ENCODE peak calls at places on chromosomes 3 and 15, in four cellular contexts. Q is body of pancreas, Y is adrenal gland, W is breast epithelium. V is an unnamed sample.

GRCh38 chr3:143119009-143119914 is at the start of gene CHST2:
- DNase-seq in Q (peak; percentile 43), Y (peak; percentile 64), W (no peak), V (peak; percentile 65)

GRCh38 chr3:123071146-123071545 is 4.3 kb downstream of the PDIA5 start:
- DNase-seq in Q (no peak), Y (peak; percentile 73), W (no peak), V (no peak)

GRCh38 chr15:36271048-36271447 is 308.4 kb upstream of the CDIN1 start:
- DNase-seq in Q (no peak), Y (no peak), W (no peak), V (no peak)

GRCh38 chr3:37477275-37477674 is 302.9 kb upstream of the LRRFIP2 start:
- DNase-seq in Q (no peak), Y (no peak), W (no peak), V (no peak)

GRCh38 chr15:78012643-78013077 is 64.9 kb downstream of the TBC1D2B start:
- DNase-seq in Q (peak; percentile 98), Y (peak; percentile 79), W (no peak), V (peak; percentile 79)

GRCh38 chr15:38670142-38671002 is 105.8 kb upstream of the RASGRP1 start:
- DNase-seq in Q (peak; percentile 22), Y (no peak), W (no peak), V (peak; percentile 25)

GRCh38 chr3:104286645-104287044 is 1080.1 kb upstream of the ALCAM start:
- DNase-seq in Q (no peak), Y (no peak), W (no peak), V (no peak)

GRCh38 chr3:99648091-99648490 is 9.7 kb downstream of the COL8A1 start:
- DNase-seq in Q (no peak), Y (no peak), W (no peak), V (peak; percentile 29)

GRCh38 chr3:52777127-52777958 is at the start of gene ITIH1:
- DNase-seq in Q (no peak), Y (peak; percentile 30), W (no peak), V (no peak)

GRCh38 chr15:39579487-39580116 is 1.3 kb upstream of the THBS1 start:
- DNase-seq in Q (peak; percentile 62), Y (peak; percentile 89), W (peak; percentile 86), V (peak; percentile 49)

GRCh38 chr15:87477759-87478687 is 778.5 kb downstream of the NTRK3 start:
- DNase-seq in Q (peak; percentile 76), Y (peak; percentile 89), W (peak; percentile 60), V (no peak)

GRCh38 chr3:121998588-121999473 is 23.2 kb downstream of the ILDR1 start:
- DNase-seq in Q (peak; percentile 15), Y (no peak), W (no peak), V (no peak)

GRCh38 chr3:176522436-176522835 is 674.8 kb downstream of the TBL1XR1 start:
- DNase-seq in Q (no peak), Y (no peak), W (no peak), V (no peak)

GRCh38 chr15:43218908-43219706 is 1.7 kb downstream of the EPB42 start:
- DNase-seq in Q (no peak), Y (no peak), W (peak; percentile 93), V (no peak)

GRCh38 chr3:103059481-103059880 is 624.7 kb downstream of the ZPLD1 start:
- DNase-seq in Q (no peak), Y (no peak), W (no peak), V (no peak)

GRCh38 chr3:112776836-112777235 is 69.8 kb downstream of the CD200R1L start:
- DNase-seq in Q (no peak), Y (no peak), W (no peak), V (no peak)

GRCh38 chr3:177234121-177234520 is 36.8 kb upstream of the TBL1XR1 start:
- DNase-seq in Q (no peak), Y (no peak), W (no peak), V (no peak)

GRCh38 chr3:124780767-124781485 is 50.7 kb downstream of the UMPS start:
- DNase-seq in Q (peak; percentile 58), Y (peak; percentile 92), W (peak; percentile 84), V (peak; percentile 50)

GRCh38 chr3:98962951-98963350 is 61.5 kb upstream of the DCBLD2 start:
- DNase-seq in Q (no peak), Y (no peak), W (no peak), V (no peak)

GRCh38 chr3:12300137-12300536 is 11.3 kb downstream of the PPARG start:
- DNase-seq in Q (no peak), Y (no peak), W (no peak), V (no peak)

GRCh38 chr3:84547971-84548970 is 410.5 kb upstream of the CADM2 start:
- DNase-seq in Q (peak; percentile 64), Y (no peak), W (no peak), V (no peak)

GRCh38 chr3:180913582-180914404 is 1.3 kb downstream of the FXR1 start:
- DNase-seq in Q (no peak), Y (no peak), W (no peak), V (no peak)

GRCh38 chr3:134211797-134212196 is 38.9 kb downstream of the RYK start:
- DNase-seq in Q (no peak), Y (peak; percentile 66), W (no peak), V (no peak)

GRCh38 chr15:73571346-73571745 is 61.8 kb downstream of the NPTN start:
- DNase-seq in Q (peak; percentile 23), Y (no peak), W (no peak), V (no peak)

GRCh38 chr15:69818529-69818928 is 279.2 kb downstream of the TLE3 start:
- DNase-seq in Q (no peak), Y (no peak), W (no peak), V (no peak)

GRCh38 chr3:133661454-133662255 is at the start of gene TOPBP1:
- DNase-seq in Q (peak; percentile 81), Y (peak; percentile 86), W (peak; percentile 55), V (peak; percentile 88)

GRCh38 chr15:62880278-62880677 is 162.3 kb upstream of the TPM1 start:
- DNase-seq in Q (no peak), Y (no peak), W (no peak), V (no peak)

GRCh38 chr3:49899815-49900214 is 3.9 kb downstream of the MST1R start:
- DNase-seq in Q (no peak), Y (no peak), W (no peak), V (no peak)

GRCh38 chr3:181739628-181740027 is 27.9 kb downstream of the SOX2 start:
- DNase-seq in Q (no peak), Y (no peak), W (no peak), V (no peak)

GRCh38 chr3:23966308-23966707 is 21.2 kb downstream of the NR1D2 start:
- DNase-seq in Q (no peak), Y (no peak), W (no peak), V (no peak)

GRCh38 chr3:49024449-49024848 is 2.5 kb downstream of the NDUFAF3 start:
- DNase-seq in Q (no peak), Y (no peak), W (no peak), V (no peak)

GRCh38 chr3:135034881-135035440 is 239.9 kb downstream of the EPHB1 start:
- DNase-seq in Q (no peak), Y (no peak), W (no peak), V (no peak)

GRCh38 chr3:50192124-50192523 is 714 bp downstream of the GNAT1 start:
- DNase-seq in Q (no peak), Y (no peak), W (no peak), V (no peak)

GRCh38 chr3:191500892-191501291 is 39.9 kb downstream of the PYDC2 start:
- DNase-seq in Q (no peak), Y (no peak), W (no peak), V (no peak)

GRCh38 chr3:43346990-43347749 is 60.8 kb downstream of the SNRK start:
- DNase-seq in Q (no peak), Y (no peak), W (no peak), V (peak; percentile 33)

GRCh38 chr15:83720466-83720865 is 66.5 kb downstream of the ADAMTSL3 start:
- DNase-seq in Q (no peak), Y (no peak), W (no peak), V (no peak)

GRCh38 chr3:183799471-183799870 is 25.9 kb downstream of the MAP6D1 start:
- DNase-seq in Q (no peak), Y (no peak), W (no peak), V (no peak)
- H3K27ac ChIP-seq in Q (no peak overlapping the region), Y (no peak overlapping the region), W (no peak overlapping the region), V (no peak overlapping the region)

GRCh38 chr3:40971191-40972168 is 227.8 kb upstream of the CTNNB1 start:
- DNase-seq in Q (peak; percentile 86), Y (peak; percentile 91), W (peak; percentile 75), V (peak; percentile 73)
- TF ChIP-seq POLR2A in Q (peak; percentile 18), Y (no peak), W (no peak), V (peak; percentile 37)

DNA sequence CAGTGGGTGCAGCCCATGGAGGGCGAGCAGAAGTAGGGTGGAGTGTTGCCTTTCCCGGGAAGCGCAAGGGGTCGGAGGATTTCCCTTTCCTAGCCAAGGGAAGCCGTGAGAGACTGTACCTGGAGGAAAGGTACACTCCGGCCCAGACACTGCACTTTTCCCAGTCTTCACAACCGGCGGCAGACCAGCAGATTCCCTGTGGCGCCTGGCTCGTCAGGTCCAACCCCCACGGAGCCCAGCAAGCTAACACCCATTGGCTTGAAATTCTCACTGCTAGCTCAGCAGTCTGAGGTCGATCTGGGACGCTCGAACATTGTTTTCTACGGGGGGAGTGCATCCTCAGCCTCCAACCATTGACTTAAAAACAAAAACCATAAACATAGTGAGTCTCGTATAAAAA is 26.5 kb downstream of the CCNB2 start:
- DNase-seq in Q (no peak), Y (no peak), W (no peak), V (no peak)
- H3K27ac ChIP-seq in Q (no peak overlapping the region), Y (no peak overlapping the region), W (no peak overlapping the region), V (peak overlapping the region; percentile 69)

GRCh38 chr3:151859905-151860304 is 13.5 kb upstream of the SUCNR1 start:
- DNase-seq in Q (no peak), Y (no peak), W (no peak), V (no peak)
- TF ChIP-seq POLR2A in Q (no peak), Y (no peak), W (no peak), V (no peak)

GRCh38 chr15:35101335-35101734 is 16.2 kb upstream of the NANOGP8 start:
- DNase-seq in Q (no peak), Y (no peak), W (no peak), V (no peak)
- H3K27ac ChIP-seq in Q (no peak overlapping the region), Y (no peak overlapping the region), W (no peak overlapping the region), V (no peak overlapping the region)

GRCh38 chr3:184362668-184363540 is 1.4 kb downstream of the POLR2H start:
- DNase-seq in Q (peak; percentile 98), Y (peak; percentile 98), W (peak; percentile 94), V (peak; percentile 98)
- TF ChIP-seq POLR2A in Q (peak; percentile 90), Y (peak; percentile 86), W (peak; percentile 53), V (peak; percentile 80)

GRCh38 chr3:167852216-167852615 is 116.7 kb downstream of the SERPINI1 start:
- DNase-seq in Q (no peak), Y (no peak), W (no peak), V (no peak)
- H3K27ac ChIP-seq in Q (no peak overlapping the region), Y (no peak overlapping the region), W (no peak overlapping the region), V (no peak overlapping the region)

V was measured in transverse colon.